ENCODE peak calls at places on chromosome 2, in five cellular contexts. T is lung, Z is GM12865, P is transverse colon, E is kidney. R is an unnamed sample.
A peak's percentile ranks its signal among the peaks of the same experiment; 100 is the strongest.

GRCh38 chr2:168348076-168348475 is 100.7 kb upstream of the STK39 start:
- DNase-seq in Z (peak; percentile 65), E (no peak), P (peak; percentile 18), T (no peak), R (no peak)

GRCh38 chr2:69797235-69797634 is 32.2 kb upstream of the GMCL1 start:
- DNase-seq in Z (no peak), T (no peak), P (no peak), E (no peak), R (no peak)

GRCh38 chr2:176999331-176999730 is 213.3 kb upstream of the HNRNPA3 start:
- DNase-seq in T (no peak), E (no peak), P (no peak), Z (peak; percentile 69), R (no peak)

GRCh38 chr2:151051584-151052220 is 210.0 kb downstream of the RBM43 start:
- DNase-seq in Z (peak; percentile 47), P (peak; percentile 11), T (no peak), E (no peak), R (no peak)

GRCh38 chr2:55885944-55886281 is 37.7 kb downstream of the EFEMP1 start:
- DNase-seq in P (no peak), T (no peak), Z (no peak), E (no peak), R (no peak)

GRCh38 chr2:39379643-39380524 is 57.2 kb downstream of the MAP4K3 start:
- DNase-seq in T (no peak), P (no peak), Z (peak; percentile 61), E (no peak), R (no peak)

GRCh38 chr2:18910843-18911242 is 321.5 kb upstream of the NT5C1B start:
- DNase-seq in E (no peak), T (no peak), P (no peak), Z (no peak), R (no peak)

GRCh38 chr2:54524236-54524991 is 68.3 kb downstream of the SPTBN1 start:
- DNase-seq in T (peak; percentile 53), E (no peak), P (no peak), Z (peak; percentile 81), R (no peak)

GRCh38 chr2:653645-654425 is 23.4 kb downstream of the TMEM18 start:
- DNase-seq in Z (no peak), E (no peak), P (no peak), T (peak; percentile 18), R (peak; percentile 77)

GRCh38 chr2:234261736-234262135 is 211.2 kb downstream of the SPP2 start:
- DNase-seq in T (no peak), P (no peak), E (no peak), Z (no peak), R (no peak)

GRCh38 chr2:60707750-60708371 is 48.2 kb upstream of the PAPOLG start:
- DNase-seq in T (no peak), E (no peak), Z (peak; percentile 38), P (no peak), R (peak; percentile 57)

GRCh38 chr2:32963941-32964340 is 17.2 kb downstream of the LTBP1 start:
- DNase-seq in T (peak; percentile 6), P (no peak), E (no peak), Z (no peak), R (no peak)

GRCh38 chr2:199757466-199757865 is 93.5 kb downstream of the FTCDNL1 start:
- DNase-seq in E (no peak), P (peak; percentile 26), Z (no peak), T (peak; percentile 54), R (no peak)

GRCh38 chr2:57373530-57373929 is 673.1 kb upstream of the VRK2 start:
- DNase-seq in T (no peak), E (no peak), Z (no peak), P (no peak), R (no peak)

GRCh38 chr2:60567919-60568874 is 14.7 kb upstream of the BCL11A start:
- DNase-seq in Z (no peak), P (no peak), E (no peak), T (no peak), R (no peak)

GRCh38 chr2:165698621-165698946 is 95.5 kb downstream of the GALNT3 start:
- DNase-seq in Z (peak; percentile 46), T (no peak), P (peak; percentile 29), E (no peak), R (no peak)

GRCh38 chr2:45494275-45494977 is 116.6 kb downstream of the SRBD1 start:
- DNase-seq in T (no peak), E (no peak), Z (peak; percentile 67), P (no peak), R (no peak)

DNA sequence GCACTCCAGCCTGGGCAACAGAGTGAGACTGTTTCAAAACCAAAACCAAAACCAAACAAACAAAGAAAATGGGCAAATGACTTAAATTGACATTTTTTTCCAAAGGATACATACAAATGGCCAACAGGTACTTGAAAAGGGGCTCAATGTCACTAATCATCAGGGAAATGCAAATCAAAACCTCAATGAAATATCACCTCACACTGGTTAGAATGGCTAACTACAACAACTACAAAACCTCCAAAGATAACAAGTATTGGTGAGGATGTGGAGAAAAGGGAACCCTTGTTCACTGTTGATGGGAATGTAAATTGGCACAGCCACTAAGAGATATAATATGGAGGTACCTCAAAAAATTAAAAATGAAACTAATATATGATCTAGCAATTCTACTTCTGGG is 213.2 kb upstream of the HS6ST1 start:
- DNase-seq in T (no peak), E (no peak), Z (no peak), P (no peak), R (no peak)
- TF ChIP-seq CTCF in T (no peak), E (peak; percentile 38), Z (no peak), P (no peak), R (peak; percentile 19)

GRCh38 chr2:157783180-157783579 is 93.0 kb downstream of the ACVR1 start:
- DNase-seq in T (no peak), Z (no peak), E (no peak), P (no peak), R (no peak)

GRCh38 chr2:157779794-157780193 is 96.3 kb downstream of the ACVR1 start:
- DNase-seq in T (no peak), P (no peak), E (no peak), Z (no peak), R (no peak)

GRCh38 chr2:157784169-157784822 is 91.8 kb downstream of the ACVR1 start:
- DNase-seq in T (peak; percentile 38), Z (no peak), E (peak; percentile 85), P (peak; percentile 77), R (peak; percentile 84)

GRCh38 chr2:157780211-157780610 is 95.9 kb downstream of the ACVR1 start:
- DNase-seq in Z (no peak), T (no peak), E (no peak), P (no peak), R (no peak)

DNA sequence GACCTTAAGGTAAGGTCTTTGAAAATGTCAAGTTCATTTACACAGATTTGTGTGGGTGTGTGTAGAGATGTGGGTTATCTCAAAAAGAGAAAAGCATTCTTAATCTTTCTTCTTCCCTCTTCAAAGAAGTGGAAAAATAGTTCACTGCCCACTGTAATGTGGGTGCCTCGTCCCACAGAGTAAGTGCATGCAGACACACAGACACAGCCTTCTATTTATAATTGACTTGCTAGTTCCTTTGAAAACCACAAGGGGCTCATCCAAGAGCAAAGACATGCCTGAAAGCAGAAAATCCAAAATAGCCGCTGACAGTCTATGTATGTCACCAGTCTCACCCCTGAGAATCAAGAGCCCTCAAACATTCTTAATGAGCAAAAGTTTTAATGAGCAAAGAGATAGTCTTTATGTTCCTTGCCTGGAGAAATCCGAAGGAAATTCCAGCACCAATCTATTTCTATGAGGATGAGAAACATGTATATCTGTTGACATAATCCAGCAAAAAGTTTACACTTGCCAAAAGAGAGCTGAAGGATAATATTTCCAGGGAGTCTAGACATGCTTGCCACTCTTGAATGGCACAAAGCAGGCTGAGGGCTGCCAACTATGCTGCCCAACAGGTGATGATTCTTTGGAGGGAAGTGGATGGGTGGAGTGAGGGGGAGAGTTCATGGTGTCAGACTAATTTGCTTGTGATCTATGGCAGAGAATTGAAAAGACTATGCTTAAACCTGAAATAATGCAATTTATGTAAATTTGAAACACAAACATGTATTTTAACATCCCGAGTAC is 93.9 kb downstream of the ACVR1 start:
- DNase-seq in P (no peak), T (no peak), Z (no peak), E (no peak), R (no peak)
- TF ChIP-seq CTCF in P (no peak), T (no peak), Z (no peak), E (no peak), R (peak; percentile 44)

DNA sequence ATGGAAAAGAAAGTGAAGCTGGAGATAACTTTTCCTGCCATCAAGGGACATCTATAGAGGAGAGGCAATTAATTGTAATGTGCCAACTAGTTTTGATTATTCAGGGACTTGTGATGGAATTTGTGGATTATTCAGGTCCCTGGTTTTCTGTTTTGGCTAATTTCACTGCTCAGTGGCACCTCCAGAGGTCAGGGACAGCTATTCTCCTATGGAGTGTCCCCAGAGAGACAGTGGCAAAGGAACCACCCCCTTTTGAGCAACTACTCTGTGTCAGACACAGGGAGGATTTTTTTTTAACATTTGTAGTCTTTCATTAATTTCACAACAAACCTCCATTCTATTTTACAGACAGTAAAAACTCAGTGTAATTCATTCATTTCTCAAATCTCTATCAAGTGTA is 206.0 kb upstream of the SPRED2 start:
- DNase-seq in T (no peak), Z (no peak), P (no peak), E (no peak), R (no peak)
- TF ChIP-seq CTCF in T (no peak), Z (no peak), P (no peak), E (no peak), R (no peak)

DNA sequence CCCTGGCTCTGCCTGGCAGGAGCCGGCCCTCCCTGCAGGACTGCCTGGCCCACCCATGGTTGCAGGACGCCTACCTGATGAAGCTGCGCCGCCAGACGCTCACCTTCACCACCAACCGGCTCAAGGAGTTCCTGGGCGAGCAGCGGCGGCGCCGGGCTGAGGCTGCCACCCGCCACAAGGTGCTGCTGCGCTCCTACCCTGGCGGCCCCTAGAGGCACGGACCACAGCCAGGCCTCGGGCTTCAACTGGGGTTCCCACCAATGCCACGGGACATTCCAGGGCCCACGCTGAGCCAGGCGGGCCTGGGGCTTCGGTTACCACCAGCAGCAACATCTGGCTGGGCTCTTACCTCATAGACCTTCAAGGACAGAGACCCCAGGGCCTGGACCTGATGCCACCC is 6.1 kb upstream of the GMPPA start:
- DNase-seq in T (no peak), E (no peak), P (no peak), Z (peak; percentile 15), R (no peak)
- TF ChIP-seq CTCF in T (no peak), E (no peak), P (no peak), Z (no peak), R (no peak)

DNA sequence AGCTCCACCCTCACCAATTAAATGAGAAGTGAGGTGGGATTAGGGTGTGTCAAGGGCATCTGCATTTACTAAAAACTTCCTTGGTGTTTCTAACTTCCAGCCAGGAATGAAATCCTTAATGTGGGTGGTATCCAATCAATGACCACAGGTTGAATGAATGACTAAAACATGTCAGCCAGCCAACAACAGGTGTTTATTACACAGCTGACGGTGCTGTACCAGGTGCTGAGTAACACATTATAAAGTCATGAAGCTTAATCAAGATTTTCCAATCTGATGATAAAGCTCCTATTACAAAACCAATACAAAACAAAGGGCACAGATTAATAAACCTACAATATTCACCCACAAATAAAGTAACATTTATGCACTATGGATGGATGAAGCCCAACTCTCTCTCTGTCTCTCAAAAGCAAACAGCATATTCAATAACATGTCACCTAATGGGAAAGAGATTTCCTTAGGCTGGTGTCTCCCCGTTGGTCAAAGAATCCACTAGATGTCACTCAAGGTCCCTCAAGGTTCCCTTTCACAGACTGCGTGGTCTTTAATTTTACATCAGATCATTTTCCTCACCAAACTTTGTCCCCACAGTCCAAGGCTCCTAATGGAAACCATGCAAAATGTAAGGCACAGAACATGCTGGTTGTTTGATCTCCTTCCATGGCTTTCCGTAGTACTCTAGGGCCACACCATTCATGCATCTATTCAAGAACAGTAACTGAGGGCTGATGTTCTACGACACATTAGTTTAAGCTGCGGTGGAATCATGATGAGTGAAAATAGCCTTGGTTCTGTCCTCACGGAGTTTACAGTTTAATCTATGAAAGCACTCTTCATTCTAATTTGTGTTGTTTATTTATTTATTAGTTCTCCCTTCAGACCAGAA is 6.4 kb upstream of the PTPN4 start:
- DNase-seq in E (no peak), P (no peak), Z (peak; percentile 59), T (no peak), R (no peak)
- TF ChIP-seq CTCF in E (peak; percentile 50), P (peak; percentile 44), Z (peak; percentile 67), T (peak; percentile 55), R (peak; percentile 81)

R was measured in osteocyte.